ENCODE peak calls at places on chromosomes 16 and 17, in eight cellular contexts. B is Panc1, R is psoas muscle, F is upper lobe of right lung, J is kidney, G is dorsolateral prefrontal cortex, V is heart right ventricle, Z is PC-9. K is an unnamed sample.
A peak's percentile ranks its signal among the peaks of the same experiment; 100 is the strongest.

GRCh38 chr17:17537311-17538099 is 41.3 kb upstream of the RASD1 start:
- DNase-seq in F (no peak), B (no peak), V (no peak), Z (no peak), R (peak; percentile 14), J (no peak), G (no peak), K (no peak)

GRCh38 chr17:48905987-48906515 is 2.2 kb upstream of the UBE2Z start:
- DNase-seq in J (no peak), F (no peak), B (no peak), V (no peak), Z (no peak), G (no peak), R (no peak), K (no peak)

GRCh38 chr16:86044881-86045600 is 146.1 kb downstream of the IRF8 start:
- DNase-seq in R (no peak), J (peak; percentile 60), B (no peak), G (no peak), F (peak; percentile 53), V (no peak), Z (no peak), K (no peak)

GRCh38 chr16:15899538-15900100 is 11.2 kb upstream of the CEP20 start:
- DNase-seq in Z (peak; percentile 94), V (no peak), B (peak; percentile 92), G (no peak), R (no peak), J (peak; percentile 75), F (peak; percentile 67), K (peak; percentile 76)

GRCh38 chr16:70526403-70526802 is 2.8 kb downstream of the SF3B3 start:
- DNase-seq in G (no peak), B (no peak), F (no peak), V (no peak), J (no peak), R (no peak), Z (no peak), K (no peak)

GRCh38 chr17:75326587-75326955 is 37.3 kb upstream of the SLC25A19 start:
- DNase-seq in V (no peak), R (no peak), F (no peak), J (no peak), B (no peak), Z (no peak), G (no peak), K (no peak)

GRCh38 chr17:21687136-21687953 is 5.0 kb upstream of the KCNJ18 start:
- DNase-seq in V (no peak), J (peak; percentile 65), R (no peak), F (no peak), G (no peak), B (no peak), Z (no peak), K (no peak)

GRCh38 chr17:10603889-10604288 is 53.2 kb downstream of the MYH3 start:
- DNase-seq in G (no peak), J (no peak), V (no peak), F (no peak), R (no peak), B (no peak), Z (no peak), K (no peak)

GRCh38 chr17:20988001-20988641 is 54.7 kb downstream of the USP22 start:
- DNase-seq in G (no peak), V (no peak), F (peak; percentile 41), B (no peak), Z (no peak), J (peak; percentile 37), R (no peak), K (no peak)

GRCh38 chr17:61247438-61247837 is 152.2 kb upstream of the TBX2 start:
- DNase-seq in J (no peak), B (no peak), Z (no peak), R (no peak), G (no peak), F (no peak), V (no peak), K (peak; percentile 56)

GRCh38 chr16:64437706-64438329 is 684.0 kb downstream of the CDH11 start:
- DNase-seq in G (no peak), R (no peak), Z (no peak), F (no peak), V (no peak), B (no peak), J (no peak), K (no peak)

GRCh38 chr16:9275386-9275785 is 183.9 kb downstream of the HAPSTR1 start:
- DNase-seq in V (no peak), J (no peak), G (no peak), R (no peak), B (no peak), Z (no peak), F (no peak), K (no peak)

GRCh38 chr17:13728751-13729150 is 127.0 kb upstream of the HS3ST3A1 start:
- DNase-seq in Z (no peak), F (no peak), G (no peak), R (no peak), V (no peak), J (no peak), B (no peak), K (peak; percentile 56)

GRCh38 chr17:3271072-3271848 is 26.9 kb downstream of the OR3A1 start:
- DNase-seq in V (no peak), J (no peak), Z (no peak), R (no peak), F (no peak), G (no peak), B (no peak), K (no peak)

GRCh38 chr17:27322690-27323508 is 29.0 kb downstream of the WSB1 start:
- DNase-seq in F (no peak), V (no peak), G (no peak), J (no peak), B (no peak), Z (no peak), R (no peak), K (no peak)

GRCh38 chr16:23254338-23254737 is 47.8 kb upstream of the SCNN1B start:
- DNase-seq in R (no peak), V (no peak), B (no peak), J (no peak), Z (peak; percentile 83), G (no peak), F (no peak), K (peak; percentile 40)

GRCh38 chr17:2235792-2236365 is 67.7 kb downstream of the SMG6 start:
- DNase-seq in G (no peak), V (no peak), J (no peak), B (no peak), Z (no peak), F (no peak), R (peak; percentile 56), K (no peak)
- TF ChIP-seq CTCF in G (no peak), V (no peak), J (no peak), B (no peak), Z (no peak), F (no peak), R (no peak), K (no peak)

GRCh38 chr17:63686138-63686685 is 13.7 kb downstream of the LIMD2 start:
- DNase-seq in F (no peak), R (no peak), Z (no peak), V (no peak), G (no peak), J (no peak), B (no peak), K (no peak)

GRCh38 chr17:63685021-63685420 is 14.9 kb downstream of the LIMD2 start:
- DNase-seq in J (no peak), F (no peak), G (peak; percentile 68), R (no peak), V (no peak), B (no peak), Z (no peak), K (no peak)

GRCh38 chr17:63685578-63685977 is 14.3 kb downstream of the LIMD2 start:
- DNase-seq in Z (no peak), G (no peak), J (no peak), V (no peak), B (no peak), R (no peak), F (no peak), K (no peak)

GRCh38 chr17:63689479-63689878 is 10.4 kb downstream of the LIMD2 start:
- DNase-seq in V (no peak), J (no peak), B (no peak), G (no peak), R (no peak), Z (no peak), F (no peak), K (no peak)

DNA sequence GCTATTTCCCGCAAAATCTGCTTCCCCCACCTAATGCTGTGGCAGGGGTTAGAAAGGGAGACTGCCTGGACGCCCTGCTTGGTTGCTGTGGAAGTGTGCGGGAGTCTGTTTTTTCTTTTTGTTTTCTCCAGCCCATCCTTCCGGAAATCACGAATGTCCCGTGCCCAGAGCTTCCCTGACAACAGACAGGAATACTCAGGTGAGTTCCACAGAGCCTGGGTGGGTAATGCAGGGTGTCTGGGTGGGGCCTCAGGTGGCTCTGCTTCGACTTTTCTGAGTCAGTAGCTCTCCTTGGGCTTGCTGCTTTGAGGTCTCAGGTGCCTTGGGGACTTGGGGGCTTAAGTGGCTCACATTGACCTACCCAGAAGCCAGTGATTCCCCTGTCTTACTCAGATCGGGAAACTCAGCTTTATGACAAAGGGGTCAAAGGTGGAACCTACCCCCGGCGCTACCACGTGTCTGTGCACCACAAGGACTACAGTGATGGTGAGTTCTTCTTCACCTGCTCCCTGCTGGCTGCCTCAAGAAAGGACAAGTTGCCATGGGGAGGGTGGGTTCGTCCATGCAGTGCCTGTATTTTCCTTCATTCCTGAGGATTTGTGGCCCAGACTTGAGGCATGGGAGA is 11.4 kb downstream of the LIMD2 start:
- DNase-seq in F (no peak), J (no peak), V (no peak), B (no peak), G (no peak), R (no peak), Z (no peak), K (no peak)
- TF ChIP-seq CTCF in F (no peak), J (no peak), V (no peak), B (no peak), G (no peak), R (no peak), Z (no peak), K (no peak)

GRCh38 chr16:82631701-82632685 is 5.2 kb downstream of the CDH13 start:
- DNase-seq in F (no peak), V (no peak), Z (no peak), R (peak; percentile 20), G (no peak), J (no peak), B (no peak), K (no peak)
- TF ChIP-seq CTCF in F (peak; percentile 15), V (peak; percentile 28), Z (no peak), R (peak; percentile 29), G (peak; percentile 25), J (no peak), B (peak; percentile 30), K (peak; percentile 53)

GRCh38 chr16:3158498-3159314 is 23.9 kb downstream of the ZNF213 start:
- DNase-seq in Z (peak; percentile 95), F (peak; percentile 95), V (peak; percentile 85), J (peak; percentile 97), R (peak; percentile 82), G (peak; percentile 16), B (no peak), K (peak; percentile 83)
- TF ChIP-seq CTCF in Z (no peak), F (no peak), V (no peak), J (no peak), R (no peak), G (no peak), B (no peak), K (no peak)

DNA sequence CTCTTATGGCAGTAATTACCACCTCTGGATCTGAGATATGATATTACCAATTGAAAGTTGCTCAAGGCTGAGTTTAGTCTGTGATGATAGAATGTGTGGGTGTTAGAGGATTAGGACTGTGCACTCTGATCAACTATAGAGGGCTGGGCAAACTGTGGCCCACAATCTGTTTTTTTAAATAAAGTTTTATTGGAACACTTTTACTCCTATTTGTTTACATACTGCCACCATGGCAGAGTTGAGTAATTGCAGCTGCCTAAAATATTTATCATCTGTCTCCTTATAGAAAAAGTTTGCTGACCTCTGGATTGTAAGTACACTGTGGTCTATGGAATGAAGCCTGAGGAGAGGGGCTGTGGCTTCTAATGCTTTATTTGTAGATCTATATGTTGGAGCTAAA is 71.5 kb upstream of the N4BP1 start:
- DNase-seq in R (no peak), B (no peak), F (no peak), V (no peak), Z (no peak), G (no peak), J (no peak), K (no peak)
- TF ChIP-seq CTCF in R (no peak), B (no peak), F (no peak), V (no peak), Z (no peak), G (no peak), J (no peak), K (peak; percentile 38)